ENCODE peak calls at places on chromosomes 3 and 15, in six cellular contexts. One of them, this sample, is unnamed.
A peak's percentile ranks its signal among the peaks of the same experiment; 100 is the strongest.

GRCh38 chr15:38709196-38709595 is 144.6 kb upstream of the RASGRP1 start:
- DNase-seq in stimulated activated naive CD8-positive, alpha-beta T cell treated with anti-CD3 and anti-CD28 coated beads, Interleukin-15, amount 100 ng/mL, for 72 hours: no peak
- DNase-seq in omental fat pad: no peak
- DNase-seq in B cell: no peak
- DNase-seq in foreskin keratinocyte: no peak
- DNase-seq in A549: no peak
- DNase-seq in this sample: no peak

GRCh38 chr3:26307805-26308204 is 314.8 kb upstream of the LRRC3B start:
- DNase-seq in stimulated activated naive CD8-positive, alpha-beta T cell treated with anti-CD3 and anti-CD28 coated beads, Interleukin-15, amount 100 ng/mL, for 72 hours: no peak
- DNase-seq in omental fat pad: no peak
- DNase-seq in B cell: no peak
- DNase-seq in foreskin keratinocyte: no peak
- DNase-seq in A549: no peak
- DNase-seq in this sample: no peak

GRCh38 chr3:154122912-154123559 is 1.8 kb downstream of the ARHGEF26 start:
- DNase-seq in stimulated activated naive CD8-positive, alpha-beta T cell treated with anti-CD3 and anti-CD28 coated beads, Interleukin-15, amount 100 ng/mL, for 72 hours: no peak
- DNase-seq in omental fat pad: no peak
- DNase-seq in B cell: no peak
- DNase-seq in foreskin keratinocyte: peak; percentile 48
- DNase-seq in A549: no peak
- DNase-seq in this sample: peak; percentile 19

GRCh38 chr3:136343873-136344281 is 93.7 kb downstream of the PCCB start:
- DNase-seq in stimulated activated naive CD8-positive, alpha-beta T cell treated with anti-CD3 and anti-CD28 coated beads, Interleukin-15, amount 100 ng/mL, for 72 hours: no peak
- DNase-seq in omental fat pad: peak; percentile 95
- DNase-seq in B cell: no peak
- DNase-seq in foreskin keratinocyte: peak; percentile 84
- DNase-seq in A549: peak; percentile 67
- DNase-seq in this sample: no peak

GRCh38 chr3:139473155-139473771 is 3.1 kb downstream of the RBP2 start:
- DNase-seq in stimulated activated naive CD8-positive, alpha-beta T cell treated with anti-CD3 and anti-CD28 coated beads, Interleukin-15, amount 100 ng/mL, for 72 hours: no peak
- DNase-seq in omental fat pad: no peak
- DNase-seq in B cell: no peak
- DNase-seq in foreskin keratinocyte: no peak
- DNase-seq in A549: peak; percentile 11
- DNase-seq in this sample: no peak

GRCh38 chr15:61687651-61688050 is 372.6 kb downstream of the VPS13C start:
- DNase-seq in stimulated activated naive CD8-positive, alpha-beta T cell treated with anti-CD3 and anti-CD28 coated beads, Interleukin-15, amount 100 ng/mL, for 72 hours: no peak
- DNase-seq in omental fat pad: no peak
- DNase-seq in B cell: no peak
- DNase-seq in foreskin keratinocyte: no peak
- DNase-seq in A549: no peak
- DNase-seq in this sample: no peak

GRCh38 chr15:74402873-74403589 is 30.7 kb downstream of the SEMA7A start:
- DNase-seq in stimulated activated naive CD8-positive, alpha-beta T cell treated with anti-CD3 and anti-CD28 coated beads, Interleukin-15, amount 100 ng/mL, for 72 hours: peak; percentile 61
- DNase-seq in omental fat pad: no peak
- DNase-seq in B cell: peak; percentile 86
- DNase-seq in foreskin keratinocyte: no peak
- DNase-seq in A549: no peak
- DNase-seq in this sample: no peak

GRCh38 chr3:12588674-12589054 is 31.8 kb downstream of the MKRN2 start:
- DNase-seq in stimulated activated naive CD8-positive, alpha-beta T cell treated with anti-CD3 and anti-CD28 coated beads, Interleukin-15, amount 100 ng/mL, for 72 hours: no peak
- DNase-seq in omental fat pad: no peak
- DNase-seq in B cell: no peak
- DNase-seq in foreskin keratinocyte: no peak
- DNase-seq in A549: no peak
- DNase-seq in this sample: no peak

GRCh38 chr15:100919481-100920405 is 586 bp downstream of the LRRK1 start:
- DNase-seq in stimulated activated naive CD8-positive, alpha-beta T cell treated with anti-CD3 and anti-CD28 coated beads, Interleukin-15, amount 100 ng/mL, for 72 hours: peak; percentile 27
- DNase-seq in omental fat pad: no peak
- DNase-seq in B cell: peak; percentile 48
- DNase-seq in foreskin keratinocyte: peak; percentile 32
- DNase-seq in A549: peak; percentile 38
- DNase-seq in this sample: peak; percentile 53

GRCh38 chr3:128482175-128482856 is 10.7 kb downstream of the GATA2 start:
- DNase-seq in stimulated activated naive CD8-positive, alpha-beta T cell treated with anti-CD3 and anti-CD28 coated beads, Interleukin-15, amount 100 ng/mL, for 72 hours: no peak
- DNase-seq in omental fat pad: no peak
- DNase-seq in B cell: no peak
- DNase-seq in foreskin keratinocyte: no peak
- DNase-seq in A549: no peak
- DNase-seq in this sample: no peak

GRCh38 chr15:92647467-92648163 is 8.0 kb downstream of the FAM174B start:
- DNase-seq in stimulated activated naive CD8-positive, alpha-beta T cell treated with anti-CD3 and anti-CD28 coated beads, Interleukin-15, amount 100 ng/mL, for 72 hours: no peak
- DNase-seq in omental fat pad: no peak
- DNase-seq in B cell: no peak
- DNase-seq in foreskin keratinocyte: no peak
- DNase-seq in A549: no peak
- DNase-seq in this sample: peak; percentile 94

GRCh38 chr15:92109485-92109884 is 256.0 kb downstream of the SLCO3A1 start:
- DNase-seq in stimulated activated naive CD8-positive, alpha-beta T cell treated with anti-CD3 and anti-CD28 coated beads, Interleukin-15, amount 100 ng/mL, for 72 hours: no peak
- DNase-seq in omental fat pad: no peak
- DNase-seq in B cell: no peak
- DNase-seq in foreskin keratinocyte: no peak
- DNase-seq in A549: no peak
- DNase-seq in this sample: no peak

GRCh38 chr15:40252438-40253178 is 13.7 kb downstream of the PAK6 start:
- DNase-seq in stimulated activated naive CD8-positive, alpha-beta T cell treated with anti-CD3 and anti-CD28 coated beads, Interleukin-15, amount 100 ng/mL, for 72 hours: peak; percentile 28
- DNase-seq in omental fat pad: no peak
- DNase-seq in B cell: peak; percentile 40
- DNase-seq in foreskin keratinocyte: no peak
- DNase-seq in A549: no peak
- DNase-seq in this sample: peak; percentile 84

GRCh38 chr3:4776399-4776979 is 202.7 kb upstream of the BHLHE40 start:
- DNase-seq in stimulated activated naive CD8-positive, alpha-beta T cell treated with anti-CD3 and anti-CD28 coated beads, Interleukin-15, amount 100 ng/mL, for 72 hours: no peak
- DNase-seq in omental fat pad: no peak
- DNase-seq in B cell: no peak
- DNase-seq in foreskin keratinocyte: peak; percentile 70
- DNase-seq in A549: no peak
- DNase-seq in this sample: no peak

GRCh38 chr3:151838574-151839312 is 24.8 kb downstream of the AADAC start:
- DNase-seq in stimulated activated naive CD8-positive, alpha-beta T cell treated with anti-CD3 and anti-CD28 coated beads, Interleukin-15, amount 100 ng/mL, for 72 hours: peak; percentile 10
- DNase-seq in omental fat pad: no peak
- DNase-seq in B cell: peak; percentile 66
- DNase-seq in foreskin keratinocyte: peak; percentile 61
- DNase-seq in A549: peak; percentile 89
- DNase-seq in this sample: peak; percentile 91

GRCh38 chr15:24878153-24878552 is 76.6 kb upstream of the SNRPN start:
- DNase-seq in stimulated activated naive CD8-positive, alpha-beta T cell treated with anti-CD3 and anti-CD28 coated beads, Interleukin-15, amount 100 ng/mL, for 72 hours: peak; percentile 8
- DNase-seq in omental fat pad: no peak
- DNase-seq in B cell: peak; percentile 1
- DNase-seq in foreskin keratinocyte: peak; percentile 28
- DNase-seq in A549: no peak
- DNase-seq in this sample: peak; percentile 29

This sample was measured in GM23338.